ENCODE peak calls at places on chromosome 22, in four cellular contexts. G is GM12878, P is H1, N is HepG2. Q is an unnamed sample. For H3K36me3, the result is how much of the 10 kb centered on the place peaks cover.

GRCh38 chr22:18057568-18058209 is 20.1 kb upstream of the PEX26 start:
- DNase-seq in G (peak), P (no peak), N (peak), Q (no peak)

GRCh38 chr22:41382098-41382578 is 396 bp downstream of the TEF start:
- DNase-seq in G (no peak), P (no peak), N (no peak), Q (no peak)

GRCh38 chr22:47189056-47189916 is 426.8 kb downstream of the TBC1D22A start:
- DNase-seq in G (no peak), P (no peak), N (no peak), Q (no peak)

GRCh38 chr22:43066844-43067385 is 22.3 kb downstream of the TTLL1 start:
- DNase-seq in G (no peak), P (no peak), N (no peak), Q (no peak)

GRCh38 chr22:22465094-22465602 is 43.4 kb downstream of the ZNF280B start:
- DNase-seq in G (no peak), P (no peak), N (no peak), Q (no peak)

GRCh38 chr22:22571429-22571828 is 12.4 kb upstream of the PRAME start:
- DNase-seq in G (no peak), P (no peak), N (no peak), Q (no peak)

GRCh38 chr22:48829908-48830307 is 997.8 kb downstream of the BRD1 start:
- DNase-seq in G (no peak), P (no peak), N (no peak), Q (no peak)

GRCh38 chr22:50544746-50545253 is 899 bp upstream of the KLHDC7B start:
- DNase-seq in G (no peak), P (no peak), N (no peak), Q (no peak)

GRCh38 chr22:48799227-48799970 is 1028.3 kb downstream of the BRD1 start:
- DNase-seq in G (no peak), P (no peak), N (no peak), Q (no peak)

GRCh38 chr22:49278357-49278756 is 549.3 kb downstream of the BRD1 start:
- DNase-seq in G (no peak), P (no peak), N (no peak), Q (no peak)

GRCh38 chr22:48091060-48091650 is 1328.7 kb downstream of the TBC1D22A start:
- DNase-seq in G (no peak), P (no peak), N (no peak), Q (no peak)

GRCh38 chr22:37741312-37741795 is 44.5 kb downstream of the TRIOBP start:
- DNase-seq in G (no peak), P (no peak), N (peak), Q (no peak)

GRCh38 chr22:42313804-42314581 is 43.5 kb upstream of the TCF20 start:
- DNase-seq in G (no peak), P (peak), N (peak), Q (peak)

GRCh38 chr22:37373451-37373850 is 53.8 kb downstream of the ELFN2 start:
- DNase-seq in G (no peak), P (no peak), N (no peak), Q (no peak)

GRCh38 chr22:39117585-39118191 is 20.6 kb downstream of the APOBEC3H start:
- DNase-seq in G (peak), P (no peak), N (peak), Q (no peak)

GRCh38 chr22:45640941-45641621 is 30.6 kb upstream of the ATXN10 start:
- DNase-seq in G (no peak), P (no peak), N (no peak), Q (no peak)

GRCh38 chr22:23114721-23115020 is 27.1 kb downstream of the RSPH14 start:
- DNase-seq in G (no peak), P (no peak), N (no peak), Q (no peak)

GRCh38 chr22:21450858-21451331 is 16.3 kb upstream of the TMEM191C start:
- DNase-seq in G (no peak), P (no peak), N (no peak), Q (no peak)

GRCh38 chr22:45998638-45999378 is 21.8 kb upstream of the WNT7B start:
- DNase-seq in G (no peak), P (no peak), N (no peak), Q (no peak)

GRCh38 chr22:39253427-39254070 is 8.8 kb upstream of the PDGFB start:
- DNase-seq in G (no peak), P (no peak), N (no peak), Q (no peak)

GRCh38 chr22:19058713-19059451 is 63.3 kb downstream of the DGCR2 start:
- DNase-seq in G (no peak), P (no peak), N (no peak), Q (no peak)
- H3K36me3 ChIP-seq in G (under half), P (under half), N (under half), Q (half or more)

DNA sequence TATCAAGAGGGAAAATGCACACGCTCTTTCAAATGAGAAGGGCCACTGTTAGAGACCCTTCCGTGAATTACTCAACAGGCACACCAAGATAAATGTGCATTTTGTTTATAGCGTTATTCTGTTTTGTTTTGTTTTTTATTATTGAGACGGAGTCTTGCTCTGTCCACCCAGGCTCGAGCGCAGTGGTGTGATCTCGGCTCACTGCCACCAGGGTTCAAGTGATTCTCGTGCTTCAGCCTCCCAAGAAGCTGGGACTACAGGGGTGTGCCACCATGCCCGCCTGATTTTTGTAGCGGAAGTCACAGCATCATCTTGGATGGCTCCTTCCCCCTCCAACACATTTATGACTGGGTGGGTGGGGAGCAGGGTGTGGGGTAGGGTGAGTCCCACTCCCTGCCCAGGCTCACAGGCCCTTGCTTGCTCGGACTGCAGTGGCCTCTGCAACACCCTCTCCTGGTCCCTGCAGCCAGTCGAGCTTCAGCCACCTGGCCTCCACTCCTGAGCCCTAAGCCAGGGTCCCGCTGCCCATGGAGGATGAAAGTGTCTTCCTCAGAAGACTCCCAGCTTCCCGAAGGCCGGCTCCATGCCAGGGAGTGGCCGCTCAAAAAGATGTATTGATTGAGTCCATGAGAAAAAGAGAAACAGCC is 68.0 kb downstream of the RTL6 start:
- DNase-seq in G (no peak), P (no peak), N (no peak), Q (no peak)
- TF ChIP-seq SUZ12 in G (no peak), P (no peak), N (no peak), Q (no peak)

DNA sequence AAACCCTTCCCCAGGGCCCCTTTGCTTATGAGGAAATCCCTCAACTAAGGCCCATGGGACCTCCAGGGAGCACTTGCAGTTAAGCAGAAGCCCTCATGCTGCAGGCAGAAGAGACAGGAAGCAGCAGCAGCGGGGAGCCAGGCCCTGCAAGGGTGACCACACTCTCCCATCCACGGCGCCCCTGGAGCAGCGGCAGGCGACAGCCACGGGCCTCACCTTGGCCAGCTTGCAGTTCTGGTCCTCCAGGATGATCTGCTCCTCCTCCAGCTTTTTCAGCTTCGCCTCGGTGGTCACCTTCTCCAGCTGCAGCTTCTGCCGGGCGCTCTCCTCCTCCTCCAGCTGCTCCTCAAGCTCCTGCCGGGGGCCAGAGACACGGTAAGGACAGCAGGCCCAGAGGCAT is 47.0 kb downstream of the APOL1 start:
- DNase-seq in G (no peak), P (no peak), N (no peak), Q (no peak)
- H3K36me3 ChIP-seq in G (half or more), P (half or more), N (half or more), Q (half or more)

GRCh38 chr22:19851291-19852176 is 3.1 kb downstream of the GNB1L start:
- DNase-seq in G (no peak), P (no peak), N (no peak), Q (no peak)

GRCh38 chr22:19853879-19854777 is 546 bp downstream of the GNB1L start:
- DNase-seq in G (no peak), P (no peak), N (no peak), Q (no peak)

GRCh38 chr22:19854778-19855503 is at the start of the genes GNB1L and RTL10:
- DNase-seq in G (peak), P (peak), N (peak), Q (peak)

GRCh38 chr22:19852177-19852781 is 2.4 kb downstream of the GNB1L start:
- DNase-seq in G (no peak), P (no peak), N (no peak), Q (no peak)

GRCh38 chr22:19853058-19853878 is 1.4 kb downstream of the GNB1L start:
- DNase-seq in G (no peak), P (no peak), N (no peak), Q (no peak)
- TF ChIP-seq SUZ12 in G (no peak), P (no peak), N (no peak), Q (no peak)

GRCh38 chr22:29346659-29347058 is 31.2 kb upstream of the RASL10A start:
- DNase-seq in G (no peak), P (no peak), N (no peak), Q (no peak)
- H3K36me3 ChIP-seq in G (under half), P (under half), N (under half), Q (half or more)

GRCh38 chr22:33658775-33659174 is 261.5 kb downstream of the LARGE1 start:
- DNase-seq in G (no peak), P (no peak), N (no peak), Q (no peak)
- TF ChIP-seq SUZ12 in G (no peak), P (no peak), N (no peak), Q (no peak)

Q was measured in NT2/D1.